ENCODE peak calls at places on chromosomes 12 and 14, in six cellular contexts. Q, A, E, S, W and M are unnamed samples.

GRCh38 chr12:116996648-116997047 is 85.9 kb downstream of the FBXW8 start:
- DNase-seq in Q (no peak), A (no peak), E (no peak), S (no peak), W (no peak), M (no peak)

GRCh38 chr14:61355892-61356325 is 34.5 kb downstream of the PRKCH start:
- DNase-seq in Q (no peak), A (peak), E (peak), S (no peak), W (peak), M (peak)

GRCh38 chr12:92603741-92604432 is 98.9 kb upstream of the PLEKHG7 start:
- DNase-seq in Q (no peak), A (no peak), E (no peak), S (no peak), W (no peak), M (peak)

GRCh38 chr12:8637244-8637643 is 24.6 kb upstream of the AICDA start:
- DNase-seq in Q (no peak), A (no peak), E (no peak), S (no peak), W (no peak), M (no peak)

GRCh38 chr12:29497588-29497987 is at the start of gene OVCH1:
- DNase-seq in Q (no peak), A (no peak), E (no peak), S (no peak), W (no peak), M (no peak)

GRCh38 chr12:125166046-125166445 is 100.8 kb downstream of the AACS start:
- DNase-seq in Q (no peak), A (no peak), E (no peak), S (no peak), W (no peak), M (no peak)

GRCh38 chr12:31325877-31326631 is at the start of gene SINHCAF:
- DNase-seq in Q (peak), A (peak), E (peak), S (peak), W (peak), M (peak)

GRCh38 chr12:107931761-107932160 is 157.3 kb downstream of the ASCL4 start:
- DNase-seq in Q (no peak), A (no peak), E (no peak), S (no peak), W (no peak), M (no peak)

GRCh38 chr12:25552681-25553080 is 402 bp downstream of the LMNTD1 start:
- DNase-seq in Q (no peak), A (no peak), E (no peak), S (no peak), W (no peak), M (no peak)

GRCh38 chr12:50637870-50638481 is 125.9 kb upstream of the ATF1 start:
- DNase-seq in Q (no peak), A (no peak), E (peak), S (no peak), W (peak), M (no peak)

GRCh38 chr14:23457587-23458445 is 11.7 kb upstream of the NGDN start:
- DNase-seq in Q (no peak), A (no peak), E (peak), S (no peak), W (no peak), M (peak)

GRCh38 chr12:59484575-59484974 is 111.3 kb upstream of the SLC16A7 start:
- DNase-seq in Q (no peak), A (no peak), E (no peak), S (no peak), W (no peak), M (no peak)

GRCh38 chr12:107654866-107655265 is 30.7 kb upstream of the PWP1 start:
- DNase-seq in Q (no peak), A (no peak), E (no peak), S (no peak), W (no peak), M (no peak)